ENCODE peak calls at places on chromosome 14, in four cellular contexts. Z is progenitor cell of endocrine pancreas, L is epithelial cell of esophagus, R is pancreas. V is an unnamed sample.

GRCh38 chr14:57769863-57770523 is 95.9 kb downstream of the SLC35F4 start:
- DNase-seq in Z (no peak), L (no peak), R (no peak), V (no peak)

GRCh38 chr14:77562681-77563080 is 53.8 kb downstream of the SPTLC2 start:
- DNase-seq in Z (no peak), L (no peak), R (no peak), V (no peak)

GRCh38 chr14:47585447-47585846 is 90.0 kb downstream of the MDGA2 start:
- DNase-seq in Z (no peak), L (no peak), R (no peak), V (no peak)

GRCh38 chr14:97264516-97265230 is 467.5 kb downstream of the VRK1 start:
- DNase-seq in Z (no peak), L (no peak), R (no peak), V (no peak)

GRCh38 chr14:54848910-54849309 is 53.7 kb downstream of the GCH1 start:
- DNase-seq in Z (no peak), L (no peak), R (no peak), V (no peak)

GRCh38 chr14:31205681-31206535 is 1.7 kb downstream of the HECTD1 start:
- DNase-seq in Z (no peak), L (peak), R (no peak), V (no peak)

GRCh38 chr14:69504775-69505174 is 20.2 kb downstream of the PLEKHD1 start:
- DNase-seq in Z (no peak), L (no peak), R (no peak), V (no peak)

GRCh38 chr14:84442481-84442880 is 1087.5 kb upstream of the FLRT2 start:
- DNase-seq in Z (no peak), L (no peak), R (no peak), V (no peak)

GRCh38 chr14:51394804-51395203 is 154.8 kb downstream of the TMX1 start:
- DNase-seq in Z (no peak), L (peak), R (no peak), V (no peak)

GRCh38 chr14:78335531-78335930 is 165.4 kb downstream of the NRXN3 start:
- DNase-seq in Z (no peak), L (no peak), R (no peak), V (no peak)

GRCh38 chr14:73467377-73467776 is 9.0 kb upstream of the NUMB start:
- DNase-seq in Z (no peak), L (no peak), R (no peak), V (no peak)

GRCh38 chr14:68594737-68595380 is 198.0 kb downstream of the ZFP36L1 start:
- DNase-seq in Z (no peak), L (peak), R (no peak), V (no peak)

GRCh38 chr14:97299661-97300060 is 502.5 kb downstream of the VRK1 start:
- DNase-seq in Z (no peak), L (no peak), R (no peak), V (no peak)

GRCh38 chr14:24436355-24437019 is 6.1 kb downstream of the SDR39U1 start:
- DNase-seq in Z (no peak), L (peak), R (no peak), V (peak)

GRCh38 chr14:102180248-102180998 is 40.7 kb downstream of the WDR20 start:
- DNase-seq in Z (no peak), L (no peak), R (no peak), V (no peak)

GRCh38 chr14:68977137-68977740 is 1.9 kb downstream of the ACTN1 start:
- DNase-seq in Z (no peak), L (no peak), R (no peak), V (no peak)

GRCh38 chr14:78987006-78987405 is 816.8 kb downstream of the NRXN3 start:
- DNase-seq in Z (no peak), L (no peak), R (no peak), V (no peak)

GRCh38 chr14:31389947-31390346 is 30.4 kb downstream of the HEATR5A start:
- DNase-seq in Z (no peak), L (no peak), R (no peak), V (no peak)

GRCh38 chr14:28264306-28264705 is 502.3 kb upstream of the FOXG1 start:
- DNase-seq in Z (no peak), L (no peak), R (no peak), V (no peak)

GRCh38 chr14:77889971-77890442 is 90.1 kb downstream of the ADCK1 start:
- DNase-seq in Z (no peak), L (peak), R (no peak), V (no peak)

GRCh38 chr14:34211732-34212131 is 250.3 kb downstream of the SPTSSA start:
- DNase-seq in Z (no peak), L (peak), R (no peak), V (no peak)

GRCh38 chr14:65281991-65282908 is 130.3 kb upstream of the FUT8 start:
- DNase-seq in Z (no peak), L (no peak), R (no peak), V (peak)

GRCh38 chr14:101972126-101972785 is 7.9 kb downstream of the DYNC1H1 start:
- DNase-seq in Z (no peak), L (peak), R (peak), V (no peak)

GRCh38 chr14:99538275-99538674 is 57.1 kb downstream of the CCNK start:
- DNase-seq in Z (no peak), L (no peak), R (no peak), V (no peak)

GRCh38 chr14:61564623-61565091 is 130.7 kb upstream of the HIF1A start:
- DNase-seq in Z (no peak), L (peak), R (no peak), V (no peak)

GRCh38 chr14:58177125-58177524 is 22.8 kb upstream of the ACTR10 start:
- DNase-seq in Z (no peak), L (no peak), R (no peak), V (no peak)

GRCh38 chr14:90530523-90530922 is 133.7 kb downstream of the CALM1 start:
- DNase-seq in Z (no peak), L (no peak), R (no peak), V (no peak)

GRCh38 chr14:94028450-94028826 is 2.3 kb downstream of the OTUB2 start:
- DNase-seq in Z (no peak), L (peak), R (no peak), V (no peak)

GRCh38 chr14:34699873-34700621 is 14.3 kb downstream of the CFL2 start:
- DNase-seq in Z (no peak), L (peak), R (no peak), V (no peak)

GRCh38 chr14:69712217-69712565 is 54.8 kb upstream of the SRSF5 start:
- DNase-seq in Z (no peak), L (no peak), R (no peak), V (no peak)

GRCh38 chr14:106037380-106037779 is 511.0 kb downstream of the TMEM121 start:
- DNase-seq in Z (no peak), L (no peak), R (no peak), V (no peak)

GRCh38 chr14:77281852-77282251 is 10.8 kb upstream of the NGB start:
- DNase-seq in Z (no peak), L (no peak), R (no peak), V (no peak)

GRCh38 chr14:72892879-72893635 is 844 bp downstream of the DPF3 start:
- DNase-seq in Z (peak), L (peak), R (peak), V (peak)

GRCh38 chr14:101337053-101337452 is 224.2 kb upstream of the DIO3 start:
- DNase-seq in Z (no peak), L (no peak), R (no peak), V (no peak)

GRCh38 chr14:22383515-22384166 is 205.4 kb downstream of the DAD1 start:
- DNase-seq in Z (no peak), L (no peak), R (no peak), V (no peak)

GRCh38 chr14:56491299-56492285 is 88.0 kb upstream of the TMEM260 start:
- DNase-seq in Z (peak), L (peak), R (no peak), V (peak)
- TF ChIP-seq CTCF in Z (peak), L (peak), R (peak), V (peak)

GRCh38 chr14:103541944-103542544 is 13.0 kb downstream of the TRMT61A start:
- DNase-seq in Z (no peak), L (no peak), R (peak), V (no peak)
- TF ChIP-seq CTCF in Z (no peak), L (no peak), R (no peak), V (no peak)

DNA sequence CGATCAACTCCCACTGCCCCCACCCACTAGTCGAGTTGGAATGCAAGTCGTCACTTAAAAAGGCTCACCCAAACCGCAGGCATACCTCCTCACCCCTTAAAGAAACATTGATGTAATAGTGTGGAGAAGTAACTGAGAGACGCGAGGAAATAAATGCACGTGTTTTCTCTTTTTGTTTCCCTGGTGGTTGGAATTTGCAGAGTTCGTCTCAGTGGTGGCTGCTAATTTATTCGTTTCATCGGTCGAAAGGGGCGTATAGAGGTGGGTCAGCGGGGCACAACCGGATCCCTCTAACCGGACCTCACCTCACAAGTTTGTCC is 5.1 kb upstream of the NPAS3 start:
- DNase-seq in Z (no peak), L (no peak), R (no peak), V (no peak)
- TF ChIP-seq CTCF in Z (peak), L (no peak), R (no peak), V (no peak)

GRCh38 chr14:66746316-66747006 is 238.5 kb downstream of the GPHN start:
- DNase-seq in Z (no peak), L (peak), R (no peak), V (peak)
- TF ChIP-seq CTCF in Z (peak), L (peak), R (peak), V (peak)

GRCh38 chr14:92352158-92352985 is 29.4 kb downstream of the SLC24A4 start:
- DNase-seq in Z (no peak), L (peak), R (no peak), V (peak)
- TF ChIP-seq CTCF in Z (peak), L (no peak), R (no peak), V (peak)

GRCh38 chr14:59199205-59199604 is 10.7 kb downstream of the DAAM1 start:
- DNase-seq in Z (no peak), L (no peak), R (no peak), V (no peak)
- TF ChIP-seq CTCF in Z (peak), L (no peak), R (no peak), V (no peak)